ENCODE peak calls at places on chromosomes 11 and 22, in nine cellular contexts. A is astrocyte; H is HCT116; I is NCI-H345; F is activated T-helper 1 cell treated with anti-CD3 and anti-CD28 coated beads, Interleukin-12 subunit alpha, Interleukin-12 subunit beta, Interleukin-2, Interleukin-4 antibody, amounts not matched to agents 30 ng/mL and 10 ng/mL and 1 ng/mL, durations not matched to agents 14 hours and 24 hours and 36 hours; N is NCI-H1436; L is GM04504; E is stimulated activated CD8-positive, alpha-beta memory T cell treated with anti-CD3 and anti-CD28 coated beads, Interleukin-15, amount 100 ng/mL, for 24 hours; Y is T-helper 2 cell. D is an unnamed sample.

GRCh38 chr22:19984201-19984753 is 32.3 kb downstream of the ARVCF start:
- DNase-seq in A (peak; percentile 68), H (peak; percentile 55), I (peak; percentile 20), F (no peak), N (no peak), L (no peak), E (no peak), Y (no peak), D (no peak)

GRCh38 chr11:10301656-10302293 is 3.1 kb upstream of the ADM start:
- DNase-seq in A (peak; percentile 63), H (no peak), I (no peak), F (no peak), N (no peak), L (peak; percentile 48), E (no peak), Y (no peak), D (no peak)

GRCh38 chr11:19869946-19870589 is 157.4 kb downstream of the NAV2 start:
- DNase-seq in A (peak; percentile 26), H (no peak), I (peak; percentile 48), F (no peak), N (no peak), L (no peak), E (no peak), Y (no peak), D (no peak)

GRCh38 chr11:120775986-120776682 is 247.8 kb upstream of the TBCEL start:
- DNase-seq in A (no peak), H (no peak), I (no peak), F (no peak), N (no peak), L (no peak), E (no peak), Y (no peak), D (no peak)

GRCh38 chr22:46067159-46068111 is 82.9 kb upstream of the PPARA start:
- DNase-seq in A (no peak), H (no peak), I (peak; percentile 48), F (no peak), N (no peak), L (no peak), E (no peak), Y (no peak), D (no peak)

GRCh38 chr22:45318558-45319318 is 9.0 kb downstream of the FAM118A start:
- DNase-seq in A (peak; percentile 68), H (no peak), I (no peak), F (peak; percentile 48), N (no peak), L (no peak), E (no peak), Y (no peak), D (no peak)

GRCh38 chr11:107619926-107620325 is 29.0 kb downstream of the ELMOD1 start:
- DNase-seq in A (peak; percentile 53), H (no peak), I (no peak), F (no peak), N (no peak), L (no peak), E (no peak), Y (no peak), D (no peak)

GRCh38 chr11:20647976-20648565 is 21.3 kb upstream of the NELL1 start:
- DNase-seq in A (peak; percentile 5), H (peak; percentile 37), I (peak; percentile 76), F (peak; percentile 6), N (peak; percentile 39), L (peak; percentile 20), E (no peak), Y (no peak), D (no peak)

GRCh38 chr11:101327908-101328307 is 198.3 kb upstream of the PGR start:
- DNase-seq in A (no peak), H (no peak), I (no peak), F (no peak), N (no peak), L (no peak), E (no peak), Y (no peak), D (no peak)

GRCh38 chr11:93729129-93729616 is 12.1 kb downstream of the TAF1D start:
- DNase-seq in A (no peak), H (no peak), I (no peak), F (no peak), N (no peak), L (no peak), E (no peak), Y (no peak), D (no peak)

GRCh38 chr11:122642472-122642922 is 13.0 kb upstream of the UBASH3B start:
- DNase-seq in A (peak; percentile 98), H (peak; percentile 65), I (no peak), F (no peak), N (no peak), L (peak; percentile 49), E (no peak), Y (no peak), D (peak; percentile 84)

GRCh38 chr11:34573537-34573936 is 47.4 kb upstream of the EHF start:
- DNase-seq in A (no peak), H (no peak), I (no peak), F (no peak), N (no peak), L (no peak), E (no peak), Y (no peak), D (no peak)